ENCODE peak calls at places on chromosome 9, in nine cellular contexts. U is transverse colon, B is sigmoid colon, N is IMR-90, Z is A549, I is HCT116, F is tibial nerve, Q is heart left ventricle, M is K562. A is an unnamed sample.
A peak's percentile ranks its signal among the peaks of the same experiment; 100 is the strongest.

GRCh38 chr9:94619012-94619411 is 20.3 kb downstream of the FBP1 start:
- DNase-seq in I (no peak), Z (no peak), U (no peak), F (no peak), M (no peak), B (no peak), Q (no peak), N (no peak), A (no peak)

GRCh38 chr9:20205821-20206220 is 416.5 kb downstream of the MLLT3 start:
- DNase-seq in Q (no peak), U (no peak), F (no peak), N (peak; percentile 5), Z (no peak), I (no peak), B (no peak), M (no peak), A (no peak)

GRCh38 chr9:6788175-6789016 is 30.6 kb downstream of the KDM4C start:
- DNase-seq in Q (no peak), Z (peak; percentile 84), N (peak; percentile 58), U (peak; percentile 38), B (peak; percentile 17), M (no peak), I (peak; percentile 24), F (no peak), A (no peak)

GRCh38 chr9:114366334-114367128 is 21.3 kb downstream of the AKNA start:
- DNase-seq in B (no peak), Q (no peak), F (no peak), M (no peak), I (no peak), U (peak; percentile 47), N (peak; percentile 92), Z (no peak), A (peak; percentile 84)

GRCh38 chr9:110446171-110446570 is 108.5 kb upstream of the TXNDC8 start:
- DNase-seq in I (no peak), U (no peak), F (no peak), M (no peak), B (no peak), Q (no peak), Z (no peak), N (peak; percentile 22), A (peak; percentile 16)

GRCh38 chr9:8863064-8863463 is 1063.5 kb upstream of the DMAC1 start:
- DNase-seq in B (no peak), U (no peak), F (no peak), M (no peak), N (no peak), I (no peak), Z (no peak), Q (no peak), A (no peak)

GRCh38 chr9:76987594-76988200 is 31.8 kb upstream of the FOXB2 start:
- DNase-seq in M (peak; percentile 10), U (peak; percentile 51), N (peak; percentile 44), I (peak; percentile 48), F (no peak), Z (peak; percentile 38), B (no peak), Q (no peak), A (peak; percentile 61)

GRCh38 chr9:100690438-100690837 is 112.6 kb downstream of the CAVIN4 start:
- DNase-seq in U (no peak), N (no peak), B (no peak), Z (no peak), I (no peak), F (no peak), Q (no peak), M (peak; percentile 13), A (no peak)

GRCh38 chr9:95018099-95018927 is 291.8 kb downstream of the AOPEP start:
- DNase-seq in Q (peak; percentile 74), N (peak; percentile 97), B (peak; percentile 72), I (peak; percentile 32), U (no peak), F (peak; percentile 37), Z (peak; percentile 65), M (no peak), A (no peak)

GRCh38 chr9:20591223-20591622 is 31.1 kb downstream of the MLLT3 start:
- DNase-seq in I (no peak), Q (no peak), N (peak; percentile 69), F (no peak), U (no peak), Z (no peak), B (no peak), M (no peak), A (no peak)

GRCh38 chr9:77455312-77455927 is 192.7 kb downstream of the GNA14 start:
- DNase-seq in M (peak; percentile 18), U (peak; percentile 74), N (no peak), B (no peak), Z (peak; percentile 53), F (peak; percentile 18), Q (no peak), I (peak; percentile 56), A (peak; percentile 66)

GRCh38 chr9:86943223-86943870 is 4.0 kb downstream of the GAS1 start:
- DNase-seq in B (peak; percentile 73), Q (no peak), N (no peak), F (peak; percentile 23), Z (no peak), U (no peak), I (no peak), M (no peak), A (no peak)

GRCh38 chr9:14768561-14769234 is 46.2 kb upstream of the CER1 start:
- DNase-seq in Z (peak; percentile 23), Q (no peak), N (peak; percentile 51), U (no peak), M (peak; percentile 17), B (no peak), F (peak; percentile 38), I (peak; percentile 42), A (peak; percentile 61)

GRCh38 chr9:122338989-122339388 is 31.8 kb upstream of the PTGS1 start:
- DNase-seq in B (no peak), I (no peak), Q (no peak), N (no peak), Z (no peak), M (no peak), U (no peak), F (no peak), A (no peak)

GRCh38 chr9:124764774-124765438 is 6.2 kb downstream of the NR6A1 start:
- DNase-seq in Q (no peak), M (peak; percentile 25), F (no peak), B (no peak), I (no peak), U (no peak), N (no peak), Z (peak; percentile 50), A (peak; percentile 52)

GRCh38 chr9:34653131-34653530 is 1.1 kb downstream of the IL11RA start:
- DNase-seq in Q (no peak), I (no peak), F (no peak), N (peak; percentile 52), B (no peak), M (no peak), Z (no peak), U (no peak), A (no peak)

GRCh38 chr9:124210697-124211096 is 47.1 kb upstream of the NEK6 start:
- DNase-seq in U (no peak), Z (no peak), M (no peak), F (no peak), Q (no peak), I (no peak), N (peak; percentile 61), B (no peak), A (no peak)

GRCh38 chr9:71764438-71764837 is 3.9 kb downstream of the CEMIP2 start:
- DNase-seq in N (no peak), I (no peak), M (no peak), U (no peak), F (no peak), Z (no peak), Q (no peak), B (no peak), A (no peak)
- H3K4me3 ChIP-seq in N (no peak overlapping the region), I (no peak overlapping the region), M (no peak overlapping the region), U (no peak overlapping the region), F (no peak overlapping the region), Z (peak overlapping the region; percentile 94), Q (no peak overlapping the region), B (no peak overlapping the region), A (no peak overlapping the region)

GRCh38 chr9:87968155-87968554 is 6.2 kb downstream of the CDK20 start:
- DNase-seq in F (no peak), B (no peak), I (no peak), Z (no peak), M (no peak), U (no peak), N (no peak), Q (no peak), A (no peak)
- TF ChIP-seq CTCF in F (no peak), B (no peak), I (no peak), Z (no peak), M (no peak), U (no peak), N (no peak), Q (no peak), A (no peak)

DNA sequence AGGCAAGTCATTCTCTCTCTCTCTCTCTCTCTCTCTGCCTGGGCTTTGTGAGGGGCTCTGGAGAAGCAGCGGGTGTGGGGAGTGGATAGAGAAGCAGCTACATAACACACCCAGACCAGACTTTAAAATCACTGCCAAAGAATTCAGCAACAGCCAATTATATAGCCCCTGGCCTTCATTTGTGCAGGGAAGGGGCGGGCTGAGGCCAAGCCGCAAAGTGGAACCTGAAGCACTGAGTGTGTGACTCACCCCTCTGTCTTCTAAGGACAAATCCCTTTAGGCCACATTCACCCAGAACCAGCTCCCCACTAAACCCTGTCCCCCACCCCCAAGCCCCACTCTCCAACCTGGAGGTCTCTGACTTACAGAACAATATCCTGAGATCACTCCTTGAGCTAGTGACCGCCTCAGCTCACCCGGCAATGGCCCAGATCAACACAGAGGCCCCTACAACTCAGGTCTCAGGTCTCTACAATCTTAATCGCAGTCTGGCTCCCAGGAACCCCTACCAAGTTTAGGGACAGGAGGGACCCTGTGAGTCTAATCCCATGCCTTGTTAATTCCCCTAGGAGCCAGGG is 6.0 kb downstream of the B4GALT1 start:
- DNase-seq in Q (peak; percentile 81), I (peak; percentile 88), M (no peak), F (peak; percentile 36), Z (peak; percentile 82), N (peak; percentile 98), B (peak; percentile 84), U (peak; percentile 73), A (peak; percentile 77)
- TF ChIP-seq POLR2A in Q (no peak), I (no peak), M (no peak), F (no peak), Z (no peak), N (peak; percentile 75), B (no peak), U (peak; percentile 39), A (no peak)

GRCh38 chr9:18452276-18452675 is 21.7 kb upstream of the ADAMTSL1 start:
- DNase-seq in Q (no peak), M (no peak), B (no peak), U (no peak), I (no peak), F (no peak), N (no peak), Z (no peak), A (no peak)

GRCh38 chr9:18456624-18457237 is 17.2 kb upstream of the ADAMTSL1 start:
- DNase-seq in F (no peak), B (no peak), Q (no peak), U (no peak), Z (no peak), I (no peak), N (no peak), M (no peak), A (no peak)

GRCh38 chr9:18461496-18461895 is 12.5 kb upstream of the ADAMTSL1 start:
- DNase-seq in I (no peak), Z (no peak), U (no peak), M (no peak), N (no peak), Q (no peak), B (no peak), F (no peak), A (no peak)

GRCh38 chr9:18459958-18460584 is 13.9 kb upstream of the ADAMTSL1 start:
- DNase-seq in F (no peak), M (no peak), Z (no peak), I (no peak), U (no peak), Q (no peak), N (peak; percentile 76), B (no peak), A (no peak)

GRCh38 chr9:18457498-18457897 is 16.5 kb upstream of the ADAMTSL1 start:
- DNase-seq in I (no peak), B (no peak), Z (no peak), M (no peak), F (no peak), Q (no peak), N (peak; percentile 42), U (no peak), A (no peak)
- H3K4me3 ChIP-seq in I (no peak overlapping the region), B (no peak overlapping the region), Z (no peak overlapping the region), M (no peak overlapping the region), F (no peak overlapping the region), Q (no peak overlapping the region), N (no peak overlapping the region), U (no peak overlapping the region), A (no peak overlapping the region)

A was measured in NB4.